ENCODE peak calls at places on chromosomes 7 and 10, in four cellular contexts. S is upper lobe of right lung, B is ecto neural progenitor cell, O is RCC 7860. W is an unnamed sample.

GRCh38 chr7:11923376-11923922 is 91.5 kb upstream of the THSD7A start:
- DNase-seq in S (no peak), O (no peak), B (no peak), W (no peak)

GRCh38 chr10:63712717-63713115 is 191.5 kb downstream of the REEP3 start:
- DNase-seq in B (no peak), O (no peak), S (no peak), W (no peak)

GRCh38 chr7:106423111-106423510 is 138.3 kb upstream of the NAMPT start:
- DNase-seq in S (no peak), O (no peak), B (no peak), W (no peak)

GRCh38 chr7:135160858-135161653 is 9.5 kb downstream of the CYREN start:
- DNase-seq in O (no peak), S (no peak), B (no peak), W (no peak)

GRCh38 chr7:38858281-38858884 is 50.6 kb downstream of the VPS41 start:
- DNase-seq in S (no peak), B (no peak), O (no peak), W (no peak)

GRCh38 chr7:9945882-9946281 is 1027.8 kb upstream of the PHF14 start:
- DNase-seq in O (no peak), S (no peak), B (no peak), W (no peak)

GRCh38 chr10:91707236-91707635 is 74.4 kb upstream of the PPP1R3C start:
- DNase-seq in B (no peak), S (no peak), O (no peak), W (no peak)

GRCh38 chr10:31728698-31729224 is 199.9 kb downstream of the ARHGAP12 start:
- DNase-seq in O (no peak), S (no peak), B (no peak), W (no peak)

GRCh38 chr10:44132361-44133289 is 252.3 kb downstream of the CXCL12 start:
- DNase-seq in O (no peak), B (no peak), S (no peak), W (no peak)

GRCh38 chr10:104026762-104027161 is 58.9 kb downstream of the COL17A1 start:
- DNase-seq in B (no peak), O (peak; percentile 72), S (no peak), W (no peak)

GRCh38 chr10:30848396-30849032 is 183.2 kb downstream of the ZNF438 start:
- DNase-seq in B (no peak), S (no peak), O (no peak), W (no peak)

GRCh38 chr10:14585287-14586193 is 189.2 kb downstream of the FAM107B start:
- DNase-seq in B (no peak), S (no peak), O (peak; percentile 8), W (no peak)

GRCh38 chr7:93044147-93044810 is 73.5 kb downstream of the SAMD9 start:
- DNase-seq in O (no peak), S (no peak), B (no peak), W (no peak)

GRCh38 chr10:30999084-30999712 is 32.5 kb downstream of the ZNF438 start:
- DNase-seq in O (peak; percentile 53), S (no peak), B (no peak), W (no peak)

GRCh38 chr7:70044064-70044463 is 445.8 kb downstream of the AUTS2 start:
- DNase-seq in O (no peak), S (no peak), B (no peak), W (no peak)

GRCh38 chr10:71496927-71497801 is 100.4 kb downstream of the CDH23 start:
- DNase-seq in B (no peak), O (no peak), S (no peak), W (no peak)

GRCh38 chr7:131076711-131077170 is 250.9 kb upstream of the MKLN1 start:
- DNase-seq in S (no peak), O (no peak), B (no peak), W (no peak)

GRCh38 chr7:106057962-106058901 is 53.9 kb downstream of the SYPL1 start:
- DNase-seq in O (no peak), S (peak; percentile 83), B (peak; percentile 69), W (peak; percentile 84)

GRCh38 chr10:6023661-6024333 is 38.4 kb downstream of the IL2RA start:
- DNase-seq in B (peak; percentile 16), S (no peak), O (no peak), W (no peak)

GRCh38 chr10:14971867-14972448 is 12.8 kb downstream of the MEIG1 start:
- DNase-seq in S (no peak), B (no peak), O (no peak), W (peak; percentile 39)

GRCh38 chr10:93106631-93107072 is 33.0 kb downstream of the CYP26A1 start:
- DNase-seq in B (no peak), O (peak; percentile 63), S (no peak), W (no peak)

GRCh38 chr10:123530166-123530870 is 135.8 kb upstream of the GPR26 start:
- DNase-seq in O (no peak), S (no peak), B (no peak), W (no peak)

GRCh38 chr7:140593583-140593982 is 47.0 kb downstream of the DENND2A start:
- DNase-seq in S (peak; percentile 5), O (no peak), B (no peak), W (no peak)

GRCh38 chr7:3092468-3092867 is 48.8 kb upstream of the CARD11 start:
- DNase-seq in B (no peak), S (peak; percentile 66), O (no peak), W (peak; percentile 83)

W was measured in stimulated activated naive B cell treated with anti-CD40 and anti-IgM and Interleukin-4, amounts not matched to agents 10 μg/mL and 1 μg/mL and 100 μg/mL, for 72 hours.